ENCODE peak calls at places on chromosomes 11 and 22, in four cellular contexts. Z is K562, T is HepG2, D is GM12878. L is an unnamed sample.

GRCh38 chr22:23183107-23183698 is 2.9 kb downstream of the BCR start:
- DNase-seq in Z (peak; percentile 92), D (no peak), T (peak; percentile 47), L (no peak)

GRCh38 chr11:35334385-35335090 is 84.8 kb downstream of the SLC1A2 start:
- DNase-seq in D (peak; percentile 64), T (no peak), Z (no peak), L (no peak)

GRCh38 chr22:35102663-35103062 is 36.7 kb downstream of the ISX start:
- DNase-seq in D (no peak), Z (peak; percentile 14), T (no peak), L (peak; percentile 27)

GRCh38 chr11:128246364-128247234 is 340.8 kb downstream of the ETS1 start:
- DNase-seq in D (no peak), T (no peak), Z (no peak), L (no peak)

GRCh38 chr11:128326791-128327190 is 260.6 kb downstream of the ETS1 start:
- DNase-seq in D (no peak), T (no peak), Z (no peak), L (no peak)

GRCh38 chr11:31797227-31798056 is 13.7 kb downstream of the PAX6 start:
- DNase-seq in Z (no peak), T (no peak), D (no peak), L (no peak)

GRCh38 chr11:57248780-57249383 is 11.8 kb upstream of the APLNR start:
- DNase-seq in T (peak; percentile 45), D (no peak), Z (peak; percentile 50), L (peak; percentile 89)

GRCh38 chr22:21444701-21445436 is 22.3 kb upstream of the TMEM191C start:
- DNase-seq in Z (no peak), D (no peak), T (no peak), L (no peak)

GRCh38 chr11:92852203-92852602 is 117.2 kb upstream of the MTNR1B start:
- DNase-seq in D (no peak), T (no peak), Z (no peak), L (no peak)

GRCh38 chr22:27609411-27610029 is 192.0 kb downstream of the MN1 start:
- DNase-seq in D (no peak), T (no peak), Z (no peak), L (no peak)

GRCh38 chr11:47587733-47588326 is 1.4 kb downstream of the FAM180B start:
- DNase-seq in D (no peak), Z (no peak), T (no peak), L (no peak)

GRCh38 chr11:92979176-92979575 is 9.7 kb downstream of the MTNR1B start:
- DNase-seq in D (no peak), Z (no peak), T (no peak), L (no peak)

GRCh38 chr11:115941044-115941443 is 436.8 kb upstream of the CADM1 start:
- DNase-seq in Z (no peak), D (no peak), T (no peak), L (no peak)

GRCh38 chr11:13334068-13334785 is 56.6 kb downstream of the BMAL1 start:
- DNase-seq in D (no peak), Z (no peak), T (no peak), L (no peak)

GRCh38 chr11:113722221-113722620 is 16.1 kb upstream of the TMPRSS5 start:
- DNase-seq in Z (no peak), D (no peak), T (no peak), L (no peak)

GRCh38 chr11:27646051-27646818 is 54.0 kb downstream of the BDNF start:
- DNase-seq in Z (no peak), D (no peak), T (no peak), L (no peak)

GRCh38 chr11:126701555-126701897 is 299.0 kb downstream of the KIRREL3 start:
- DNase-seq in T (no peak), Z (no peak), D (no peak), L (no peak)

GRCh38 chr11:132644511-132644910 is 887.8 kb downstream of the OPCML start:
- DNase-seq in T (no peak), Z (no peak), D (no peak), L (no peak)

GRCh38 chr11:59429924-59430516 is 3.8 kb upstream of the OR5A2 start:
- DNase-seq in Z (peak; percentile 65), D (peak; percentile 61), T (peak; percentile 53), L (peak; percentile 29)

GRCh38 chr11:25970726-25971508 is 361.0 kb upstream of the ANO3 start:
- DNase-seq in D (no peak), Z (peak; percentile 12), T (no peak), L (no peak)

GRCh38 chr11:117870176-117870952 is 6.1 kb downstream of the FXYD6 start:
- DNase-seq in Z (no peak), D (no peak), T (no peak), L (no peak)

GRCh38 chr11:4680341-4680740 is 17.3 kb downstream of the OR51E2 start:
- DNase-seq in Z (no peak), T (no peak), D (no peak), L (no peak)

GRCh38 chr11:86523738-86524602 is 148.4 kb downstream of the ME3 start:
- DNase-seq in D (no peak), Z (peak; percentile 67), T (peak; percentile 93), L (peak; percentile 98)

GRCh38 chr11:7525424-7525823 is 11.6 kb downstream of the PPFIBP2 start:
- DNase-seq in T (peak; percentile 73), Z (no peak), D (no peak), L (no peak)

GRCh38 chr11:86374586-86374985 is at the start of gene CCDC81:
- DNase-seq in Z (no peak), D (no peak), T (no peak), L (no peak)

GRCh38 chr11:8296872-8297271 is 33.2 kb upstream of the LMO1 start:
- DNase-seq in Z (no peak), D (no peak), T (no peak), L (no peak)

GRCh38 chr11:20470348-20470747 is 82.8 kb downstream of the PRMT3 start:
- DNase-seq in Z (no peak), D (no peak), T (no peak), L (no peak)

GRCh38 chr11:70100283-70100610 is 22.1 kb downstream of the ANO1 start:
- DNase-seq in T (no peak), Z (no peak), D (no peak), L (no peak)

GRCh38 chr11:10892250-10892649 is 34.4 kb upstream of the ZBED5 start:
- DNase-seq in Z (no peak), T (no peak), D (no peak), L (no peak)

GRCh38 chr11:44266056-44266780 is 43.7 kb downstream of the ALX4 start:
- DNase-seq in D (no peak), Z (no peak), T (no peak), L (no peak)

GRCh38 chr11:31645747-31646146 is 136.2 kb downstream of the ELP4 start:
- DNase-seq in T (peak; percentile 20), Z (no peak), D (no peak), L (peak; percentile 76)

GRCh38 chr11:123561046-123561781 is 93.2 kb downstream of the SCN3B start:
- DNase-seq in T (peak; percentile 7), D (no peak), Z (no peak), L (no peak)

GRCh38 chr22:24141586-24141985 is 39.7 kb upstream of the SUSD2 start:
- DNase-seq in D (no peak), T (no peak), Z (no peak), L (no peak)

GRCh38 chr11:103851166-103851651 is 185.2 kb upstream of the DDI1 start:
- DNase-seq in Z (no peak), D (no peak), T (no peak), L (no peak)

GRCh38 chr11:79110308-79110707 is 330.5 kb downstream of the TENM4 start:
- DNase-seq in D (no peak), T (no peak), Z (no peak), L (no peak)

GRCh38 chr11:110921742-110922200 is 209.5 kb upstream of the ARHGAP20 start:
- DNase-seq in Z (no peak), T (no peak), D (no peak), L (no peak)

GRCh38 chr11:48025293-48025982 is 45.1 kb downstream of the PTPRJ start:
- DNase-seq in T (no peak), D (no peak), Z (no peak), L (no peak)

GRCh38 chr11:37999171-37999570 is 1401.1 kb upstream of the RAG2 start:
- DNase-seq in Z (no peak), D (no peak), T (no peak), L (no peak)

GRCh38 chr22:37564111-37564711 is 3.9 kb downstream of the CDC42EP1 start:
- DNase-seq in T (no peak), Z (no peak), D (no peak), L (no peak)

GRCh38 chr22:37560682-37561208 is 465 bp downstream of the CDC42EP1 start:
- DNase-seq in D (no peak), T (no peak), Z (peak; percentile 60), L (no peak)

GRCh38 chr22:37561209-37562048 is 1.1 kb downstream of the CDC42EP1 start:
- DNase-seq in D (no peak), Z (peak; percentile 75), T (peak; percentile 85), L (peak; percentile 74)

GRCh38 chr22:37563153-37564081 is 3.1 kb downstream of the CDC42EP1 start:
- DNase-seq in D (no peak), Z (no peak), T (peak; percentile 97), L (peak; percentile 73)

GRCh38 chr22:37562049-37562784 is 1.9 kb downstream of the CDC42EP1 start:
- DNase-seq in D (no peak), T (no peak), Z (no peak), L (no peak)
- TF ChIP-seq JUNB in D (no peak), T (no peak), Z (no peak), L (no peak)

GRCh38 chr11:2530855-2531200 is 86.0 kb downstream of the KCNQ1 start:
- DNase-seq in Z (no peak), T (no peak), D (no peak), L (no peak)
- TF ChIP-seq MYC in Z (no peak), T (no peak), D (no peak), L (no peak)

DNA sequence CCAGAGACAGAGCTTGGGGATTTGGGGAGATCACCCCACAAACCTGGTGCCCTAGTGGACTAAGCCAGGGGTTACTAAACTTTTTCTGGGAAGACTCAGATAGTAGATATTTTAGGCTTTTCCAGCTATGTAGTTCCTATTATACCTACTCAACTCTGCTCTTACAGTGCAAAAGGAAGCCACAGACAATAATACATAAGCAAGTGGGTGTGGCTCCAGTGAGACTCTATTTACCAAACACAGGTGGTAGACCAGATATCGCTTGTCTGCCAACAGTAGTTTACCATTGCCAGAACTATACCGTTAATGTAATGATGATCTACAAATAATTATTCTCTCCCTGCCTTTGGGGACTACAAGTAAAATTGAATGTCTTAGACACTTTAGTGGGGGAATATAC is 6.9 kb downstream of the LDHC start:
- DNase-seq in Z (no peak), D (no peak), T (no peak), L (no peak)
- TF ChIP-seq JUNB in Z (no peak), D (no peak), T (no peak), L (no peak)

GRCh38 chr22:47045691-47046410 is 283.4 kb downstream of the TBC1D22A start:
- DNase-seq in T (no peak), Z (no peak), D (no peak), L (no peak)

GRCh38 chr22:47044722-47045545 is 282.5 kb downstream of the TBC1D22A start:
- DNase-seq in T (no peak), Z (no peak), D (no peak), L (no peak)

GRCh38 chr22:47042116-47042825 is 279.8 kb downstream of the TBC1D22A start:
- DNase-seq in T (no peak), Z (no peak), D (no peak), L (no peak)

GRCh38 chr22:47042861-47043496 is 280.5 kb downstream of the TBC1D22A start:
- DNase-seq in T (no peak), D (no peak), Z (no peak), L (no peak)

GRCh38 chr22:47043835-47044721 is 281.6 kb downstream of the TBC1D22A start:
- DNase-seq in D (no peak), T (no peak), Z (no peak), L (no peak)
- TF ChIP-seq MYC in D (no peak), T (no peak), Z (no peak), L (no peak)

L was measured in A549.